ENCODE peak calls at places on chromosomes 7 and 10, in four cellular contexts. K is neuronal stem cell, P is IMR-90, X is mesendoderm. Z is an unnamed sample.

GRCh38 chr10:93921338-93921737 is 27.6 kb downstream of the SLC35G1 start:
- DNase-seq in K (no peak), P (no peak), X (peak), Z (no peak)

GRCh38 chr7:132207782-132208181 is 368.5 kb downstream of the PLXNA4 start:
- DNase-seq in K (no peak), P (no peak), X (no peak), Z (no peak)

GRCh38 chr7:149398195-149398820 is 62.6 kb downstream of the ZNF777 start:
- DNase-seq in K (no peak), P (no peak), X (no peak), Z (no peak)

GRCh38 chr10:83908506-83908905 is 230.8 kb upstream of the GHITM start:
- DNase-seq in K (peak), P (no peak), X (peak), Z (no peak)

GRCh38 chr10:102419561-102420442 is 834 bp upstream of the FBXL15 start:
- DNase-seq in K (peak), P (no peak), X (peak), Z (peak)

GRCh38 chr10:10714327-10714726 is 303.3 kb upstream of the CELF2 start:
- DNase-seq in K (no peak), P (no peak), X (no peak), Z (no peak)

GRCh38 chr7:129560831-129561230 is 50.7 kb upstream of the NRF1 start:
- DNase-seq in K (no peak), P (peak), X (no peak), Z (no peak)

GRCh38 chr7:4797858-4798705 is 22.7 kb downstream of the AP5Z1 start:
- DNase-seq in K (peak), P (peak), X (peak), Z (peak)

GRCh38 chr10:5959581-5960069 is 17.7 kb downstream of the IL15RA start:
- DNase-seq in K (no peak), P (no peak), X (no peak), Z (no peak)

GRCh38 chr7:96181174-96181573 is 140.7 kb downstream of the SLC25A13 start:
- DNase-seq in K (no peak), P (no peak), X (no peak), Z (no peak)

GRCh38 chr10:102461187-102462054 is 10.1 kb upstream of the C10orf95 start:
- DNase-seq in K (peak), P (peak), X (peak), Z (peak)

GRCh38 chr7:126460664-126461063 is 792.1 kb downstream of the GRM8 start:
- DNase-seq in K (no peak), P (no peak), X (no peak), Z (no peak)

GRCh38 chr7:155602156-155602555 is 42.3 kb upstream of the RBM33 start:
- DNase-seq in K (no peak), P (no peak), X (no peak), Z (no peak)

GRCh38 chr10:122114156-122114747 is 125.3 kb downstream of the TACC2 start:
- DNase-seq in K (no peak), P (peak), X (no peak), Z (peak)

GRCh38 chr7:28986723-28987122 is 28.6 kb upstream of the TRIL start:
- DNase-seq in K (no peak), P (peak), X (no peak), Z (peak)

GRCh38 chr10:111087968-111088505 is 11.2 kb downstream of the ADRA2A start:
- DNase-seq in K (no peak), P (no peak), X (no peak), Z (no peak)

GRCh38 chr7:12564996-12565764 is 5.3 kb upstream of the SCIN start:
- DNase-seq in K (no peak), P (no peak), X (no peak), Z (no peak)

DNA sequence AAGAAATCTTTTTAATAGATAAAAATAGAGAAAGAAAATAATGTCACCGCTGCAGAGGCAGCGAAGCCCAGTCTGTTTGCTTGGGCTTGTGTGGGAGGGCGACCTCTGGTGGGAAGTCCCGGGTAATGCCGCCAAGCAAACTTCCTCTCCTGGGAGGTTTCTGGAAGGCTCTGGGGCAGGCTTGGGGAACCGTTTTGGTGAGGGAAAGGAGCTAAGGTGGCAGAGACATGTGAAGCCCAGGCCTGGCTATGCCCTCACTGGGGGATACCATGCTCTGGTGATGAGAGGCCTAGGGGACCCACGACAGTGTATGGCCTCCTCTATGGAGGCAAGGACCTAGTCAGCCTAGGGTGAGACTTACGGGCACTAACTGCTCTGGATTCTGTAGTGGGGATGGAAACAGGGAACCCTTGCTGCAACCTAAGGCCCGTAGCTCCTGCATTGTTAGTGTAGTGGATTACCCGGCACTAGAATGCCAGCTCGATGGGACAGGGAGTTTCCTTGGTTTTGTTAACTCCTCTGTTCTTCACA is 605.1 kb downstream of the LRMDA start:
- DNase-seq in K (no peak), P (peak), X (peak), Z (peak)
- H2BK120ac ChIP-seq in K (no peak), P (peak), X (no peak), Z (no peak)

GRCh38 chr10:21359202-21359601 is 166.3 kb downstream of the SKIDA1 start:
- DNase-seq in K (no peak), P (no peak), X (no peak), Z (no peak)

GRCh38 chr10:21352886-21353285 is 172.6 kb downstream of the SKIDA1 start:
- DNase-seq in K (no peak), P (no peak), X (no peak), Z (no peak)

GRCh38 chr10:21349912-21350286 is 175.6 kb downstream of the SKIDA1 start:
- DNase-seq in K (no peak), P (no peak), X (no peak), Z (no peak)

GRCh38 chr10:21355591-21356011 is 169.9 kb downstream of the SKIDA1 start:
- DNase-seq in K (no peak), P (peak), X (peak), Z (no peak)
- H2BK120ac ChIP-seq in K (no peak), P (no peak), X (no peak), Z (no peak)

GRCh38 chr7:67788689-67789088 is 792.1 kb downstream of the TYW1 start:
- DNase-seq in K (no peak), P (no peak), X (no peak), Z (no peak)
- H2BK120ac ChIP-seq in K (no peak), P (no peak), X (no peak), Z (no peak)

GRCh38 chr10:8306685-8307364 is 252.3 kb downstream of the GATA3 start:
- DNase-seq in K (no peak), P (no peak), X (peak), Z (peak)
- H2BK120ac ChIP-seq in K (no peak), P (no peak), X (no peak), Z (no peak)

GRCh38 chr10:59454289-59454919 is 92.1 kb upstream of the FAM13C start:
- DNase-seq in K (no peak), P (no peak), X (no peak), Z (no peak)
- H2BK120ac ChIP-seq in K (no peak), P (no peak), X (no peak), Z (no peak)

GRCh38 chr7:66263936-66264335 is 58.8 kb downstream of the TPST1 start:
- DNase-seq in K (no peak), P (no peak), X (no peak), Z (no peak)
- H2BK120ac ChIP-seq in K (no peak), P (no peak), X (no peak), Z (no peak)

DNA sequence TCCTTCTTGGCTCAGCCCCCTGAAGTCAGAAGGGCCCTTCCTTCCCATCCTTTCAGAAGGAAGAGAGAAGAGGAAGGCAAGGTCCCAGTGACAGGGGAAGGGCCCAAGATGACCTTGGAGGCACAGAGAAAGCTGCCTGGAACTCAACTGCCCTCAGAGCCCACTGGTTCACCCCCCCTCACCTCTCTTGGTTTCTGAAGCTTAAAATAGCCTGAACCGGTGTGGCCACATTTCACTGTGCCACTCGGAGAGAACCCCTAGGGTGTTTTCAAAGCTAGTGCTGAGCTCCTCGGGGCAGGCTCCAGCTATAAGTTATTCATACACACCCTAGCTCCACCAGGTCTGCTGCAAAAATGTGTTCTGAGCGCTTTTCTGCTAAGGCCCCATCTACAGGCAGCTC is 60.9 kb upstream of the ADRB1 start:
- DNase-seq in K (no peak), P (no peak), X (no peak), Z (no peak)
- H2BK120ac ChIP-seq in K (no peak), P (no peak), X (no peak), Z (no peak)

Z was measured in mesenchymal stem cell.